ENCODE peak calls at places on chromosome 11, in six cellular contexts. R is WTC11, M is endothelial cell, J is GM20000, P is IMR-90, X is Caco-2. O is an unnamed sample.

GRCh38 chr11:8586805-8587204 is 7.2 kb downstream of the STK33 start:
- DNase-seq in P (no peak), J (no peak), M (no peak), X (no peak), R (no peak), O (no peak)

GRCh38 chr11:62666259-62666926 is 1.3 kb downstream of the CSKMT start:
- DNase-seq in R (no peak), P (no peak), M (no peak), J (peak), X (no peak), O (no peak)

GRCh38 chr11:69427337-69427736 is 54.1 kb upstream of the LINC01488 start:
- DNase-seq in X (peak), J (no peak), R (no peak), P (no peak), M (no peak), O (no peak)

GRCh38 chr11:75706260-75706729 is 11.3 kb upstream of the MOGAT2 start:
- DNase-seq in R (peak), J (peak), M (peak), P (peak), X (peak), O (peak)

GRCh38 chr11:101019870-101020269 is 109.7 kb downstream of the PGR start:
- DNase-seq in J (no peak), R (no peak), P (no peak), X (no peak), M (no peak), O (no peak)

GRCh38 chr11:71331631-71332030 is 79.3 kb upstream of the SHANK2 start:
- DNase-seq in X (peak), R (no peak), P (no peak), M (no peak), J (no peak), O (no peak)

GRCh38 chr11:134528453-134528852 is 116.4 kb upstream of the B3GAT1 start:
- DNase-seq in X (peak), M (no peak), P (no peak), J (no peak), R (no peak), O (no peak)

GRCh38 chr11:32033491-32033890 is 57.4 kb upstream of the RCN1 start:
- DNase-seq in R (no peak), M (no peak), P (peak), J (no peak), X (no peak), O (no peak)

GRCh38 chr11:45483361-45483760 is 182.1 kb downstream of the CHST1 start:
- DNase-seq in J (no peak), X (no peak), R (no peak), M (no peak), P (no peak), O (no peak)

GRCh38 chr11:11849127-11849746 is 7.5 kb downstream of the USP47 start:
- DNase-seq in P (peak), X (peak), J (peak), M (peak), R (peak), O (peak)

GRCh38 chr11:76209671-76209955 is 3.3 kb upstream of the WNT11 start:
- DNase-seq in M (no peak), P (no peak), R (no peak), X (no peak), J (no peak), O (no peak)

GRCh38 chr11:116791002-116791812 is 472 bp downstream of the APOA5 start:
- DNase-seq in M (peak), R (peak), P (peak), X (peak), J (peak), O (peak)

GRCh38 chr11:124086447-124086846 is 28.8 kb upstream of the VWA5A start:
- DNase-seq in M (peak), R (no peak), P (no peak), X (no peak), J (no peak), O (no peak)

GRCh38 chr11:101428918-101429317 is 154.9 kb downstream of the TRPC6 start:
- DNase-seq in M (no peak), J (no peak), X (no peak), P (peak), R (no peak), O (no peak)

GRCh38 chr11:2752204-2752772 is 52.5 kb upstream of the KCNQ1OT1 start:
- DNase-seq in J (no peak), M (no peak), X (peak), R (no peak), P (peak), O (no peak)

GRCh38 chr11:118996926-118997626 is 862 bp upstream of the CENATAC start:
- DNase-seq in X (no peak), J (peak), P (peak), R (no peak), M (peak), O (peak)

GRCh38 chr11:118998822-118999221 is 884 bp downstream of the CENATAC start:
- DNase-seq in M (no peak), J (no peak), X (peak), P (peak), R (no peak), O (no peak)

GRCh38 chr11:118998388-118998717 is 415 bp downstream of the CENATAC start:
- DNase-seq in J (no peak), X (no peak), P (no peak), M (no peak), R (no peak), O (no peak)

GRCh38 chr11:119000906-119001305 is 3.0 kb downstream of the CENATAC start:
- DNase-seq in P (peak), R (no peak), J (no peak), X (no peak), M (no peak), O (no peak)

DNA sequence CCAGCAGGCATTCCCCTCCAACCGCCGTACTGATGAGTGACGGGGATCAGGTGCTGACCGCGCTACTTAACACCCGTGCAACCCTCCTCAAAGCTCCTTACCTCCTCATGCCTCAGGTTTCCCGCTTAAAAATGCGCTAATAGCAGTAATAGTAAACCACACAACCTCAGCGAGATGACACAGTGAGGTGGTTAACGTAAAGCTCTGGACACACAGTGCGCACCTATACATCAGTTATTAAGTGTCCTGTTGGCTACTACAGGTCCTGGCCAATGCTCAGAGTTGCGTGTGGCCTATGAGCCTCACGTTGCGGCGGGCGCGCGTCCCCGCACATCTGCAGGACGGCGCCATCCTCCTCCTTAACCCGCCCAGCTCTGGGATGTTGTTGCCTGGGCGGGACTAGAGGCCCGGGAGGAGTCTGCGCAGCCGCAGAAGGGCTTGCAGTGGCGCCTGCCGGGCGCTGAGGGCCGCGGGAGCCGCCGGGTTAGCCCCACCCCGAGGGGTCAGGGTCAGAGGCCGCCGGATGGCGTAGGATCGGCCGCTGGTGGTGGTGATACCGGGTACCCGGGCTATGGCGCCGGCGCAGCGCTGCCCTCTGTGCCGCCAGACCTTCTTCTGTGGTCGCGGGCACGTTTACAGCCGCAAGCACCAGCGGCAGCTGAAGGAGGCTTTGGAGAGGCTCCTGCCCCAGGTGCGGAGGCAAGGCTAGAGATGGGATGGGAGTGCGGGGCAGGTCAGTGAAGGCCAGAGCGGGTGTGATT is at the start of gene CENATAC:
- DNase-seq in J (peak), P (peak), R (peak), M (peak), X (peak), O (peak)
- TF ChIP-seq CTCF in J (no peak), P (peak), R (no peak), M (no peak), X (peak), O (no peak)

GRCh38 chr11:82775736-82776346 is 42.2 kb upstream of the FAM181B start:
- DNase-seq in P (peak), M (peak), X (peak), J (peak), R (peak), O (peak)
- TF ChIP-seq CTCF in P (peak), M (peak), X (peak), J (peak), R (peak), O (peak)

DNA sequence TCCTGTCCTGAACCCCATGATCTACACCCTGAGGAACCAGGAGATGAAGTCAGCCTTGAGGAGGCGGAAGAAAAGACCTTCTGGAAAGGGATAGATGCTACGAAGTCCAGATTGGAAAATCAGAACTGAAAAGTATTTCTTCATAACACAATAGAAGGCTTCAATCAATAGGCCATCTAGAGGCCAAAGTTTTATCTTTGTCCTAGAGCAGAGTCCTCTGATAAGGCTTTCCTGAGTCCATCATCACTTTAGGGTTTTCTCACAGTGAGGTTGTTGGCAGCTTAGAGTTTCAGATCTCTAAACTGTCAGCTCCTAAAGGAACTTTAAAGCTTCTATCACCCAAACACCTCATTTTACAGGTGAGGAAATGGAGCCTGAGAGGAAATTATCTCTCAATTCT is 21.3 kb downstream of the OR4D9 start:
- DNase-seq in J (no peak), M (no peak), X (no peak), R (no peak), P (no peak), O (no peak)
- TF ChIP-seq CTCF in J (no peak), M (no peak), X (no peak), R (no peak), P (no peak), O (no peak)

GRCh38 chr11:126194121-126194543 is 17.3 kb downstream of the RPUSD4 start:
- DNase-seq in J (peak), R (peak), P (peak), X (no peak), M (peak), O (peak)
- TF ChIP-seq CTCF in J (peak), R (peak), P (peak), X (peak), M (peak), O (peak)

GRCh38 chr11:95734009-95734572 is 55.5 kb downstream of the FAM76B start:
- DNase-seq in P (no peak), X (no peak), J (no peak), M (no peak), R (no peak), O (no peak)

GRCh38 chr11:95736268-95737208 is 53.0 kb downstream of the FAM76B start:
- DNase-seq in R (no peak), P (no peak), M (no peak), X (no peak), J (no peak), O (no peak)

GRCh38 chr11:95739526-95739925 is 50.1 kb downstream of the FAM76B start:
- DNase-seq in P (no peak), M (no peak), X (no peak), R (no peak), J (no peak), O (no peak)

GRCh38 chr11:95739108-95739507 is 50.5 kb downstream of the FAM76B start:
- DNase-seq in P (no peak), X (no peak), R (no peak), M (no peak), J (no peak), O (no peak)
- TF ChIP-seq CTCF in P (no peak), X (peak), R (no peak), M (no peak), J (peak), O (peak)

DNA sequence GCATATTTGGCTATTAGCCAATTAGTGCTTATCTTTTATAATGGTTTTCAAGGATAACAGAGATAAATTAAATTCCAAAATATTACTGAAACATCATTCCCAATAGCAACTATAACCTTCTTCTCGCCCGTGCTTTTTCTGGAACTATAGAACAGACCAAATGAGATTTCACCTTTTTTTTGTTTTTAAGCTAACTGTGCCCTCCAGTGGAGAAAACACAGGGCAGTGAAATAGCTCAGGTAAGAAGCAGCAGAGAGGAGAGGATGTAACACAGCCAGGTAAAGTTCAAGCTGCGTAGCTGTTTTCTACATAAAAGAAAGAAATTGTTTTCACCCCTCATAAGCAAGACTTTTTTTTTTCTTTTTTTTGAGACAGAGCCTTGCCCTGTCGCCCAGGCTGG is 28.2 kb downstream of the HSD17B12 start:
- DNase-seq in J (no peak), M (no peak), X (no peak), R (no peak), P (no peak), O (no peak)
- TF ChIP-seq CTCF in J (no peak), M (no peak), X (peak), R (no peak), P (peak), O (no peak)

GRCh38 chr11:14414470-14415461 is 55.8 kb upstream of the RRAS2 start:
- DNase-seq in P (peak), R (no peak), M (no peak), J (peak), X (no peak), O (peak)
- TF ChIP-seq CTCF in P (no peak), R (no peak), M (no peak), J (no peak), X (no peak), O (peak)

DNA sequence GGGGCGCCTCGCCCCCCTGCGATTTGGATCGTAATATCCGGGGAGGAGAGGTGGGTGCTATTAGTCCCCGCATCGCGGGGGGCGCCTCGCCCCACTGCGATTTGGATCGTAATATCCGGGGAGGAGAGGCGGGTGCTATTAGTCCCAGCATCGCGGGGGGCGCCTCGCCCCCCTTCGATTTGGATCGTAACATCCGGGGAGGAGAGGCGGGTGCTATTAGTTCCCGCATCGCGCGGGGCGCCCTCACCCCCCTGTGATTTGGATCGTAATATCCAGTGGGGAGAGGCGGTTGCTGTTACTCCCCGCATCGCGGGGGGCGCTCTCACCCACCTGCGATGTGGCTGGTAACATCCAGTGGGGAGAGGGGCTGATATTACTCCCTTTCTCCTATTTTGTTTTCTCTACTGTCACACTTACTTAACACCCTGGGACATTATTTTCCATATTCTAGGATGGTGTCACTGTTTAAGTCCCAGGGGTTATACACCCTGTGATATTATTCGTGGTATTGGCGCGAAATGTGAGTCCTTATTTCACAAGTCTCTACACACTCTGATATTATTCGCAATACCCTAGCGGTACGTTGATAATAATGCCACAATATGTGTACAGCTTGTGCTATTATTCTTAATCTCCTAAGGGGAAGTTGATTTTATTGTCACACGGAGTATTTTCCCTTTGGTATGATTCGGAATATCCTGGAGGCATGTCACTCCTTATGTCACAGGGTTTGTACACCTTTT is 57.8 kb upstream of the ALDH3B2 start:
- DNase-seq in P (no peak), R (peak), X (no peak), M (peak), J (peak), O (peak)
- TF ChIP-seq CTCF in P (peak), R (peak), X (no peak), M (no peak), J (peak), O (peak)

O was measured in activated CD8-positive, alpha-beta T cell treated with anti-CD3 and anti-CD28 coated beads for 36 hours.